ENCODE peak calls at places on chromosomes 5 and 9, in seven cellular contexts. One of them, this sample, is unnamed.

GRCh38 chr9:18393340-18394130 is 80.4 kb upstream of the ADAMTSL1 start:
- DNase-seq in left ventricle myocardium inferior: no peak
- DNase-seq in fibroblast of mammary gland: peak; percentile 99
- DNase-seq in epithelial cell of proximal tubule: peak; percentile 100
- DNase-seq in fibroblast of lung: peak; percentile 97
- DNase-seq in CD8-positive, alpha-beta memory T cell: no peak
- DNase-seq in lower lobe of right lung: no peak
- DNase-seq in this sample: peak; percentile 92

GRCh38 chr5:113166710-113167366 is 190.2 kb downstream of the DCP2 start:
- DNase-seq in left ventricle myocardium inferior: no peak
- DNase-seq in fibroblast of mammary gland: peak; percentile 89
- DNase-seq in epithelial cell of proximal tubule: peak; percentile 73
- DNase-seq in fibroblast of lung: peak; percentile 97
- DNase-seq in CD8-positive, alpha-beta memory T cell: no peak
- DNase-seq in lower lobe of right lung: no peak
- DNase-seq in this sample: peak; percentile 77

GRCh38 chr5:124888622-124889521 is 142.4 kb upstream of the ZNF608 start:
- DNase-seq in left ventricle myocardium inferior: no peak
- DNase-seq in fibroblast of mammary gland: no peak
- DNase-seq in epithelial cell of proximal tubule: no peak
- DNase-seq in fibroblast of lung: no peak
- DNase-seq in CD8-positive, alpha-beta memory T cell: no peak
- DNase-seq in lower lobe of right lung: no peak
- DNase-seq in this sample: no peak

GRCh38 chr5:132773114-132773513 is 3.9 kb downstream of the SEPTIN8 start:
- DNase-seq in left ventricle myocardium inferior: no peak
- DNase-seq in fibroblast of mammary gland: no peak
- DNase-seq in epithelial cell of proximal tubule: no peak
- DNase-seq in fibroblast of lung: no peak
- DNase-seq in CD8-positive, alpha-beta memory T cell: no peak
- DNase-seq in lower lobe of right lung: no peak
- DNase-seq in this sample: no peak

GRCh38 chr9:133524146-133524545 is 613 bp downstream of the MYMK start:
- DNase-seq in left ventricle myocardium inferior: no peak
- DNase-seq in fibroblast of mammary gland: no peak
- DNase-seq in epithelial cell of proximal tubule: no peak
- DNase-seq in fibroblast of lung: no peak
- DNase-seq in CD8-positive, alpha-beta memory T cell: no peak
- DNase-seq in lower lobe of right lung: no peak
- DNase-seq in this sample: no peak

GRCh38 chr5:171646338-171647042 is 139.1 kb upstream of the SMIM23 start:
- DNase-seq in left ventricle myocardium inferior: no peak
- DNase-seq in fibroblast of mammary gland: no peak
- DNase-seq in epithelial cell of proximal tubule: no peak
- DNase-seq in fibroblast of lung: no peak
- DNase-seq in CD8-positive, alpha-beta memory T cell: no peak
- DNase-seq in lower lobe of right lung: no peak
- DNase-seq in this sample: no peak

GRCh38 chr5:40628428-40628827 is 51.3 kb upstream of the PTGER4 start:
- DNase-seq in left ventricle myocardium inferior: no peak
- DNase-seq in fibroblast of mammary gland: no peak
- DNase-seq in epithelial cell of proximal tubule: no peak
- DNase-seq in fibroblast of lung: no peak
- DNase-seq in CD8-positive, alpha-beta memory T cell: no peak
- DNase-seq in lower lobe of right lung: no peak
- DNase-seq in this sample: no peak

GRCh38 chr5:55004728-55005127 is 19.3 kb upstream of the GZMK start:
- DNase-seq in left ventricle myocardium inferior: no peak
- DNase-seq in fibroblast of mammary gland: peak; percentile 61
- DNase-seq in epithelial cell of proximal tubule: no peak
- DNase-seq in fibroblast of lung: peak; percentile 61
- DNase-seq in CD8-positive, alpha-beta memory T cell: no peak
- DNase-seq in lower lobe of right lung: no peak
- DNase-seq in this sample: peak; percentile 63

GRCh38 chr5:147452137-147452838 is 57.6 kb downstream of the DPYSL3 start:
- DNase-seq in left ventricle myocardium inferior: no peak
- DNase-seq in fibroblast of mammary gland: no peak
- DNase-seq in epithelial cell of proximal tubule: no peak
- DNase-seq in fibroblast of lung: peak; percentile 43
- DNase-seq in CD8-positive, alpha-beta memory T cell: no peak
- DNase-seq in lower lobe of right lung: no peak
- DNase-seq in this sample: no peak
- H3K4me3 ChIP-seq in left ventricle myocardium inferior: peak overlapping the region; percentile 77
- H3K4me3 ChIP-seq in fibroblast of mammary gland: peak overlapping the region; percentile 65
- H3K4me3 ChIP-seq in epithelial cell of proximal tubule: peak overlapping the region; percentile 75
- H3K4me3 ChIP-seq in fibroblast of lung: peak overlapping the region; percentile 85
- H3K4me3 ChIP-seq in CD8-positive, alpha-beta memory T cell: no peak overlapping the region
- H3K4me3 ChIP-seq in lower lobe of right lung: peak overlapping the region; percentile 67
- H3K4me3 ChIP-seq in this sample: peak overlapping the region; percentile 82

DNA sequence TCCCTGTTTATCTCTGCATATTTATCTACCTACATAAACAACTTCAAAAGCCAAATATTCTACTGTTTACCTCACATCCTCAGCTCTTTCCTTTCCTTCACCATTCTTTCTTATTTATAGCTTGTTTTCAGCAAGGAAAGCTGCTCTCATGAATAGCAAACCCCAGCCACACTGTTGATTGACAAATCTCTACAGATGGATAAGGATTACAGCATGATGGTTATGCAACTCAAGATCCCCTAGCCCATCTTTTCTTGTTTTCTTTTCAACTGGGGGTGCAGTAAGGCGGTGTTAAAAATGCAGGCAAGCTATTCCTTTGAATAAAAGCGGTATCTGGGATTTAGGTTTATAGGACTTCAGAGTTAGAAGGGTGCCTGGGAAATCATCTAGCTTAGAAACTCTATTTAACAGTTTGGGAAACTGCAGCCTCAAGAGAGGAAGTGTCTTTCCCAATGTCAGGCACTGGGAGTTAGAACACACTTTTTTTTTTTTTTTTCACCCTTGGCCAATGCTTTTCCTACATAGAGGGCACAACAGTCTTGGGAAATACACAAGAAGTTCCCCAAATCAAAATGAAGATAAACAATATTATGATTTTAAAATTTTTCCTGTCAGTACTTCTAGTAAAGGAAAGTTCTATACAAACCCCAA is 2.7 kb downstream of the SPARC start:
- DNase-seq in left ventricle myocardium inferior: no peak
- DNase-seq in fibroblast of mammary gland: no peak
- DNase-seq in epithelial cell of proximal tubule: no peak
- DNase-seq in fibroblast of lung: no peak
- DNase-seq in CD8-positive, alpha-beta memory T cell: no peak
- DNase-seq in lower lobe of right lung: no peak
- DNase-seq in this sample: peak; percentile 36
- H3K4me3 ChIP-seq in left ventricle myocardium inferior: peak overlapping the region; percentile 78
- H3K4me3 ChIP-seq in fibroblast of mammary gland: peak overlapping the region; percentile 99
- H3K4me3 ChIP-seq in epithelial cell of proximal tubule: no peak overlapping the region
- H3K4me3 ChIP-seq in fibroblast of lung: peak overlapping the region; percentile 94
- H3K4me3 ChIP-seq in CD8-positive, alpha-beta memory T cell: no peak overlapping the region
- H3K4me3 ChIP-seq in lower lobe of right lung: peak overlapping the region; percentile 61
- H3K4me3 ChIP-seq in this sample: peak overlapping the region; percentile 100

DNA sequence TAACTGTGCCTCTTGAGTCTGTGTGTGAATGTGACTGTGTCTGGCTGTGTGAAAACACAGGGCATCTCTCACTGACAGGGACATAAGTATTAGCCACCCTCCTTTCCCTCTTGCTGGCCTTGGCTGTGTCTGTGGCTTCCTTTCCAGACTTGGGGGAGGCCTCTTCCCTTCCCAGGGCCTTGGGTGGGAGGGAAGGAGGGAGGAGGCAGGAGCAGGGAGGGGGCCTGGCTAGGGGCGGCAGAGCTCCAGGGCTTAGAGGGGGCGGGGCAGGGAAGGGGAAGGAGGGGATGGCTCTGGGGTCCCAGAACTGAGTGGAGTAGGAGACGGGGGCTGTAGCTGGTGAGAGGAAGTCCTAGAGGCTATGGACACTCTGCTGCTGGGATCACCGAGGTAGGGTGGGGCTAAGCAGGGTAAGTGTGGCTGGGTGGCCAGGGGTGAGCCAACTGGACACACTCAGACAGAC is 1.7 kb downstream of the IL11RA start:
- DNase-seq in left ventricle myocardium inferior: no peak
- DNase-seq in fibroblast of mammary gland: no peak
- DNase-seq in epithelial cell of proximal tubule: no peak
- DNase-seq in fibroblast of lung: no peak
- DNase-seq in CD8-positive, alpha-beta memory T cell: no peak
- DNase-seq in lower lobe of right lung: no peak
- DNase-seq in this sample: peak; percentile 55
- H3K4me3 ChIP-seq in left ventricle myocardium inferior: peak overlapping the region; percentile 72
- H3K4me3 ChIP-seq in fibroblast of mammary gland: no peak overlapping the region
- H3K4me3 ChIP-seq in epithelial cell of proximal tubule: no peak overlapping the region
- H3K4me3 ChIP-seq in fibroblast of lung: no peak overlapping the region
- H3K4me3 ChIP-seq in CD8-positive, alpha-beta memory T cell: no peak overlapping the region
- H3K4me3 ChIP-seq in lower lobe of right lung: no peak overlapping the region
- H3K4me3 ChIP-seq in this sample: peak overlapping the region; percentile 69

DNA sequence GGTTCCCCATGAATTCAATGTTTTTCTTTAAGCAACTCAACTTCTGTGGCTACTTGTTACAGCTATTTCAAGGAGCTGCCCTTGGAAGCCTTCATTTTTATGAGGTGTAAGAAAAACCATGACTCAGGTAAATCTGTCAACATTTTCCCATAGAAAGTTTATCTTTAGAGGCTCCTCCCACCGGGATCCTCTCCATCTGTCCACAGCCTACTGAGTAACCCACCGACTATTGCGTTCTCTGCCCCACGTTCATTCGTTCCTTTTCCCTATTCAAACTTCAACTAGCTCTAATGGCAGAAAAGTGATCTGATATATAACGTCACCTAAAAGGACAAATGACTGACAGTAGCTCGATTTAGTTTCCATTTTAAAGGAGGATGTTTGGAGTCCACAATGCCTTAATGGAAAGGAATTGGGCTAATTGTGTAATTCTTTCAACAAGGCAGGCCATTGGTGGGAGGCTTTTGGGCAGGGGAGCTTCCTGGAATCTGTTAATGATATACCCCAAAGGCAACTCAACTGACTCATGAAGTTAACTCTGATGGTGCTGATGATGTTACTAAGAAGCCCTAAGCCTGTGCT is 29.3 kb upstream of the NR3C1 start:
- DNase-seq in left ventricle myocardium inferior: no peak
- DNase-seq in fibroblast of mammary gland: no peak
- DNase-seq in epithelial cell of proximal tubule: peak; percentile 46
- DNase-seq in fibroblast of lung: no peak
- DNase-seq in CD8-positive, alpha-beta memory T cell: no peak
- DNase-seq in lower lobe of right lung: no peak
- DNase-seq in this sample: no peak
- H3K4me3 ChIP-seq in left ventricle myocardium inferior: no peak overlapping the region
- H3K4me3 ChIP-seq in fibroblast of mammary gland: no peak overlapping the region
- H3K4me3 ChIP-seq in epithelial cell of proximal tubule: peak overlapping the region; percentile 38
- H3K4me3 ChIP-seq in fibroblast of lung: no peak overlapping the region
- H3K4me3 ChIP-seq in CD8-positive, alpha-beta memory T cell: no peak overlapping the region
- H3K4me3 ChIP-seq in lower lobe of right lung: no peak overlapping the region
- H3K4me3 ChIP-seq in this sample: no peak overlapping the region

GRCh38 chr5:2836133-2836532 is 84.7 kb upstream of the IRX2 start:
- DNase-seq in left ventricle myocardium inferior: no peak
- DNase-seq in fibroblast of mammary gland: no peak
- DNase-seq in epithelial cell of proximal tubule: no peak
- DNase-seq in fibroblast of lung: no peak
- DNase-seq in CD8-positive, alpha-beta memory T cell: no peak
- DNase-seq in lower lobe of right lung: no peak
- DNase-seq in this sample: no peak
- H3K4me3 ChIP-seq in left ventricle myocardium inferior: no peak overlapping the region
- H3K4me3 ChIP-seq in fibroblast of mammary gland: no peak overlapping the region
- H3K4me3 ChIP-seq in epithelial cell of proximal tubule: no peak overlapping the region
- H3K4me3 ChIP-seq in fibroblast of lung: no peak overlapping the region
- H3K4me3 ChIP-seq in CD8-positive, alpha-beta memory T cell: no peak overlapping the region
- H3K4me3 ChIP-seq in lower lobe of right lung: no peak overlapping the region
- H3K4me3 ChIP-seq in this sample: no peak overlapping the region

DNA sequence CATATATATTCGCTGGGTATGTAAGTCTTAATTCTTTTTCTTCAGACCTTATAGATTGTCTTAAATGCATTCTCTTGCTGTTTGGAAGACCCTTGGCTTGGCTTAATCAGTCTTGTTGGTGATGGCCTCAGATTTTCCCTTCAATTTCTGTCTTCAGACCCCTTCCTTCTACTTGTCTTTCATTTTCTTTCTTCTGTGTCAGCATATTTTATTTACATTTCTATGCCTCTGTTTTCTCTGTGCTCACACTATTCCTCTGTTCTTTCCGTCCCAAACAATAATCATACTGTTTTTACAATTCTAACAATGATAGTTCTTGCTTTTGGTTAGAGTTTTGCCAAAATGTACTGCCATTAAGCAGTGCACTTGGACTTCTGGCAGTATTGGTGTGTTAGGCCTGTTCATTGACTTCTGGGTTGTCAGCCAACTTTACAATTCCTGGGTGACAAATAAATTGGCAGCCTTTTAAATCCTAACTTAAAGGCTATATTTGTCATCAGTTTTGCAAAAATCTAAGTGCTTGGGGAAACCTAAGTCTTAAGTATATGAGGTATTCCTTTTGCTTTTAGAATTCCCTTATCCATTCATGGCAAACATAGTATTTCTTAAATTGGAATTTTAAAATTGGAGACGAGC is 8.0 kb downstream of the SRFBP1 start:
- DNase-seq in left ventricle myocardium inferior: no peak
- DNase-seq in fibroblast of mammary gland: peak; percentile 69
- DNase-seq in epithelial cell of proximal tubule: no peak
- DNase-seq in fibroblast of lung: peak; percentile 67
- DNase-seq in CD8-positive, alpha-beta memory T cell: no peak
- DNase-seq in lower lobe of right lung: no peak
- DNase-seq in this sample: peak; percentile 28
- H3K4me3 ChIP-seq in left ventricle myocardium inferior: no peak overlapping the region
- H3K4me3 ChIP-seq in fibroblast of mammary gland: no peak overlapping the region
- H3K4me3 ChIP-seq in epithelial cell of proximal tubule: peak overlapping the region; percentile 15
- H3K4me3 ChIP-seq in fibroblast of lung: peak overlapping the region; percentile 37
- H3K4me3 ChIP-seq in CD8-positive, alpha-beta memory T cell: no peak overlapping the region
- H3K4me3 ChIP-seq in lower lobe of right lung: no peak overlapping the region
- H3K4me3 ChIP-seq in this sample: no peak overlapping the region

This sample was measured in AG10803.